ENCODE peak calls at places on chromosomes 5 and 9, in four cellular contexts. I is GM13977, L is AG08395, N is EL. M is an unnamed sample.

GRCh38 chr5:137734962-137735530 is 843 bp downstream of the KLHL3 start:
- DNase-seq in I (no peak), N (peak; percentile 40), L (peak; percentile 22), M (no peak)

GRCh38 chr5:154607746-154608145 is 129.7 kb upstream of the HAND1 start:
- DNase-seq in N (no peak), L (no peak), I (no peak), M (no peak)

GRCh38 chr5:38166832-38167231 is 91.5 kb upstream of the EGFLAM start:
- DNase-seq in L (no peak), I (no peak), N (no peak), M (no peak)

GRCh38 chr5:141850183-141850768 is 27.9 kb downstream of the PCDH1 start:
- DNase-seq in L (peak; percentile 96), N (peak; percentile 48), I (peak; percentile 80), M (peak; percentile 80)

GRCh38 chr5:140800816-140801493 is at the start of gene PCDHA3:
- DNase-seq in I (no peak), N (peak; percentile 37), L (no peak), M (no peak)

GRCh38 chr9:122140368-122141193 is 19.0 kb downstream of the NDUFA8 start:
- DNase-seq in N (no peak), L (no peak), I (no peak), M (no peak)

GRCh38 chr5:94249430-94249829 is 369.0 kb downstream of the KIAA0825 start:
- DNase-seq in L (no peak), I (no peak), N (no peak), M (no peak)

GRCh38 chr9:71446499-71447411 is 321.6 kb downstream of the CEMIP2 start:
- DNase-seq in I (peak; percentile 68), N (peak; percentile 57), L (peak; percentile 66), M (no peak)

GRCh38 chr5:149039501-149039900 is 23.4 kb downstream of the SH3TC2 start:
- DNase-seq in N (no peak), I (no peak), L (no peak), M (no peak)

GRCh38 chr9:15553528-15553898 is 670 bp downstream of the CCDC171 start:
- DNase-seq in I (no peak), N (no peak), L (no peak), M (no peak)

GRCh38 chr9:87157366-87158031 is 210.2 kb upstream of the GAS1 start:
- DNase-seq in I (no peak), N (no peak), L (no peak), M (no peak)

GRCh38 chr5:122413722-122414121 is 101.7 kb downstream of the SNCAIP start:
- DNase-seq in N (no peak), L (no peak), I (no peak), M (no peak)

GRCh38 chr9:136021891-136022681 is 60.9 kb upstream of the UBAC1 start:
- DNase-seq in I (no peak), L (no peak), N (no peak), M (peak; percentile 9)

GRCh38 chr9:135888766-135889394 is 18.5 kb downstream of the CAMSAP1 start:
- DNase-seq in N (no peak), I (no peak), L (no peak), M (no peak)

GRCh38 chr5:157069949-157070348 is 11.0 kb upstream of the HAVCR1 start:
- DNase-seq in N (no peak), I (no peak), L (no peak), M (no peak)

GRCh38 chr5:113162770-113163169 is 186.2 kb downstream of the DCP2 start:
- DNase-seq in I (no peak), N (peak; percentile 38), L (peak; percentile 25), M (no peak)

GRCh38 chr5:169778622-169779596 is 141.8 kb downstream of the DOCK2 start:
- DNase-seq in L (no peak), N (no peak), I (peak; percentile 49), M (no peak)

GRCh38 chr5:36777105-36777757 is 99.3 kb upstream of the NIPBL start:
- DNase-seq in I (no peak), L (peak; percentile 21), N (peak; percentile 24), M (no peak)

GRCh38 chr5:43643327-43643726 is 40.3 kb downstream of the NNT start:
- DNase-seq in L (no peak), I (no peak), N (peak; percentile 18), M (no peak)